ENCODE peak calls at places on chromosomes 11 and 22, in five cellular contexts. Z, S, U, F and P are unnamed samples.

GRCh38 chr11:120139316-120140069 is 1.6 kb upstream of the TRIM29 start:
- DNase-seq in S (no peak), U (no peak), Z (no peak), F (no peak), P (no peak)

GRCh38 chr11:75420224-75421034 is 12.6 kb downstream of the KLHL35 start:
- DNase-seq in U (no peak), Z (no peak), F (no peak), S (peak), P (no peak)

GRCh38 chr11:123356539-123356938 is 73.5 kb upstream of the GRAMD1B start:
- DNase-seq in Z (no peak), S (no peak), U (no peak), F (no peak), P (no peak)

GRCh38 chr22:43446881-43447280 is 35.1 kb downstream of the MPPED1 start:
- DNase-seq in S (no peak), F (peak), U (no peak), Z (no peak), P (no peak)

GRCh38 chr11:131579932-131580387 is 209.5 kb downstream of the NTM start:
- DNase-seq in U (peak), F (peak), S (peak), Z (no peak), P (peak)

GRCh38 chr11:457071-457760 is 7.1 kb downstream of the PTDSS2 start:
- DNase-seq in S (no peak), U (no peak), Z (no peak), F (no peak), P (no peak)

GRCh38 chr11:73152861-73153483 is 10.9 kb upstream of the FCHSD2 start:
- DNase-seq in S (peak), Z (peak), F (no peak), U (no peak), P (no peak)

GRCh38 chr11:85974126-85974525 is 94.8 kb downstream of the PICALM start:
- DNase-seq in F (no peak), S (no peak), Z (no peak), U (no peak), P (peak)

GRCh38 chr22:46830841-46831240 is 68.4 kb downstream of the TBC1D22A start:
- DNase-seq in F (no peak), Z (no peak), U (no peak), S (no peak), P (no peak)

GRCh38 chr22:33659423-33659822 is 260.9 kb downstream of the LARGE1 start:
- DNase-seq in F (no peak), Z (no peak), S (peak), U (no peak), P (no peak)

GRCh38 chr11:117200813-117201515 is 1.8 kb downstream of the TAGLN start:
- DNase-seq in F (no peak), S (no peak), U (no peak), Z (no peak), P (no peak)

GRCh38 chr22:37330200-37331033 is 48.1 kb downstream of the CYTH4 start:
- DNase-seq in Z (no peak), U (peak), F (peak), S (peak), P (peak)

GRCh38 chr22:48883211-48883960 is 944.3 kb downstream of the BRD1 start:
- DNase-seq in Z (no peak), U (no peak), F (no peak), S (no peak), P (no peak)

GRCh38 chr22:43969021-43969878 is 14.0 kb downstream of the SAMM50 start:
- DNase-seq in U (no peak), F (no peak), Z (no peak), S (no peak), P (no peak)

GRCh38 chr11:95222817-95223216 is 8.2 kb downstream of the SESN3 start:
- DNase-seq in F (no peak), U (no peak), S (no peak), Z (no peak), P (no peak)

GRCh38 chr11:117005758-117006157 is 92.5 kb downstream of the SIK3 start:
- DNase-seq in F (no peak), U (no peak), Z (no peak), S (no peak), P (no peak)